ENCODE peak calls at places on chromosomes 13 and 19, in six cellular contexts. S, C, U, Z, H and A are unnamed samples.

GRCh38 chr13:51525567-51526165 is 58.6 kb upstream of the WDFY2 start:
- DNase-seq in S (peak; percentile 72), C (peak; percentile 32), U (no peak), Z (no peak), H (no peak), A (no peak)

GRCh38 chr13:46796129-46796514 is 839 bp downstream of the ESD start:
- DNase-seq in S (no peak), C (no peak), U (no peak), Z (no peak), H (peak; percentile 3), A (no peak)

GRCh38 chr19:29492761-29493160 is 33.0 kb upstream of the VSTM2B start:
- DNase-seq in S (peak; percentile 1), C (no peak), U (no peak), Z (no peak), H (no peak), A (no peak)

GRCh38 chr13:45335397-45336024 is 5.5 kb downstream of the TPT1 start:
- DNase-seq in S (no peak), C (no peak), U (no peak), Z (peak; percentile 65), H (no peak), A (no peak)

GRCh38 chr13:58843567-58843966 is 1212.0 kb downstream of the PCDH17 start:
- DNase-seq in S (no peak), C (no peak), U (no peak), Z (peak; percentile 1), H (no peak), A (no peak)

GRCh38 chr13:32881074-32881791 is 135.0 kb upstream of the KL start:
- DNase-seq in S (peak; percentile 82), C (no peak), U (no peak), Z (no peak), H (no peak), A (no peak)

GRCh38 chr13:103394670-103395069 is 328.5 kb upstream of the SLC10A2 start:
- DNase-seq in S (no peak), C (no peak), U (no peak), Z (no peak), H (no peak), A (no peak)

GRCh38 chr19:18879579-18880373 is 16.2 kb downstream of the CERS1 start:
- DNase-seq in S (no peak), C (peak; percentile 64), U (no peak), Z (no peak), H (peak; percentile 91), A (peak; percentile 72)

GRCh38 chr19:46381346-46381745 is 32.0 kb downstream of the CCDC8 start:
- DNase-seq in S (no peak), C (no peak), U (no peak), Z (no peak), H (no peak), A (no peak)

GRCh38 chr19:57241181-57241580 is 749 bp downstream of the ZNF805 start:
- DNase-seq in S (peak; percentile 37), C (peak; percentile 9), U (no peak), Z (peak; percentile 12), H (peak; percentile 13), A (no peak)

GRCh38 chr19:16588089-16588823 is 16.0 kb upstream of the SLC35E1 start:
- DNase-seq in S (peak; percentile 19), C (no peak), U (peak; percentile 90), Z (no peak), H (peak; percentile 85), A (no peak)

GRCh38 chr19:46069841-46070341 is 29.1 kb upstream of the IGFL4 start:
- DNase-seq in S (peak; percentile 93), C (peak; percentile 75), U (no peak), Z (peak; percentile 42), H (no peak), A (no peak)

GRCh38 chr19:1856345-1856697 is 7.1 kb downstream of the KLF16 start:
- DNase-seq in S (no peak), C (no peak), U (no peak), Z (no peak), H (peak; percentile 20), A (no peak)

DNA sequence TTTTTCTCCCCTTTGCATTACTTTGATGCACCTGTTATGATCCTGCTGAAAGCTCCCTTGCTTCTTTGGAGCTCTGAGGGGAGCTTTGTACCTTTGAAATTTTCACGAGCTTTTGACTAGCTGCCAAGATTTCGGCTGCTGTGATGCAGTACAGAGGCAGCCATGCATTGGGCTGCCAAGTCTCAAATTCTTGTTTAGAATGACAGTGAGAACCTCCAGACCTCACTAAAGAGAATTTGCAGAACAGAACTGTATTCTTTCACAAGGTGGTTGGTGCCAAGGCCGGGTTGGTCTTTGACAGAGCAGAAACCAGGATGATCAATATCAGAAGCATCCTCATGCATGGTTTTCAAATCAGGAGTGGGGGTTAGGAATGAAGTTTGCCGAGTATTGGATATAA is 414.8 kb downstream of the GPC5 start:
- DNase-seq in S (no peak), C (no peak), U (no peak), Z (no peak), H (no peak), A (no peak)
- TF ChIP-seq BHLHE40 in S (no peak), C (no peak), U (no peak), Z (no peak), H (no peak), A (no peak)

GRCh38 chr13:67281476-67281875 is 51.3 kb upstream of the PCDH9 start:
- DNase-seq in S (no peak), C (no peak), U (no peak), Z (no peak), H (no peak), A (no peak)

GRCh38 chr13:67273001-67273400 is 42.9 kb upstream of the PCDH9 start:
- DNase-seq in S (peak; percentile 20), C (no peak), U (no peak), Z (no peak), H (no peak), A (no peak)

GRCh38 chr13:67278230-67278629 is 48.1 kb upstream of the PCDH9 start:
- DNase-seq in S (peak; percentile 85), C (no peak), U (no peak), Z (no peak), H (no peak), A (no peak)

GRCh38 chr13:67275351-67275989 is 45.3 kb upstream of the PCDH9 start:
- DNase-seq in S (no peak), C (no peak), U (no peak), Z (no peak), H (no peak), A (no peak)

DNA sequence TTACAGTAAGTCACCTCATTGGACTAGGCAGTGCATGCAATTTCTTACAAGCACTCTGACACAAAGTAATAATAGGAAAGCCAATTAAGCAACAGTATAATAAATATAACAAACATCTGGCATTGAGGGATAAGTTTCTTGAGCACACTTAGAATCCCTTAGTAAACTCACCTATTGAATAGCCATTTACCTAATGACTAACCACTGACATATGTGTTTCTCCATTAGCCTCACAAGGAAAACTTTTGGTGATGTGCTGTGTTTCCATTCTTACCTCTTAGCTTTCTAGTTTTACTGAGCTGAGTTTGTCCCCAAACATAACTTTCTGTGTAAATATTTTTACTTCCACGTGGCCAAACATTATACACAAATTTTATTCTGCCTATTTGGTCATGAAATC is 47.4 kb upstream of the PCDH9 start:
- DNase-seq in S (no peak), C (no peak), U (no peak), Z (no peak), H (no peak), A (no peak)
- TF ChIP-seq BHLHE40 in S (no peak), C (no peak), U (no peak), Z (no peak), H (no peak), A (no peak)

GRCh38 chr19:15195987-15196682 is 4.7 kb downstream of the NOTCH3 start:
- DNase-seq in S (no peak), C (no peak), U (no peak), Z (no peak), H (no peak), A (peak; percentile 38)
- TF ChIP-seq BHLHE40 in S (no peak), C (no peak), U (no peak), Z (no peak), H (no peak), A (no peak)

GRCh38 chr19:6066661-6067646 is 43.3 kb downstream of the RFX2 start:
- DNase-seq in S (peak; percentile 86), C (peak; percentile 96), U (no peak), Z (peak; percentile 97), H (peak; percentile 64), A (peak; percentile 73)
- TF ChIP-seq BHLHE40 in S (no peak), C (no peak), U (no peak), Z (no peak), H (no peak), A (no peak)